ENCODE peak calls at places on chromosome 3, in six cellular contexts. E, L, M, D, A and X are unnamed samples.

GRCh38 chr3:179760944-179761343 is 108.1 kb downstream of the USP13 start:
- DNase-seq in E (no peak), L (no peak), M (peak; percentile 57), D (no peak), A (no peak), X (no peak)

GRCh38 chr3:134974621-134975020 is 179.6 kb downstream of the EPHB1 start:
- DNase-seq in E (no peak), L (no peak), M (no peak), D (no peak), A (no peak), X (peak; percentile 30)

GRCh38 chr3:76083992-76084391 is 298.6 kb upstream of the ZNF717 start:
- DNase-seq in E (peak; percentile 33), L (no peak), M (peak; percentile 0), D (no peak), A (no peak), X (no peak)

GRCh38 chr3:194775731-194776130 is 90.0 kb downstream of the FAM43A start:
- DNase-seq in E (no peak), L (no peak), M (no peak), D (no peak), A (no peak), X (no peak)

GRCh38 chr3:2823437-2824211 is 286.6 kb downstream of the IL5RA start:
- DNase-seq in E (no peak), L (no peak), M (no peak), D (no peak), A (no peak), X (no peak)

GRCh38 chr3:182925330-182925943 is 54.9 kb downstream of the DCUN1D1 start:
- DNase-seq in E (peak; percentile 40), L (no peak), M (peak; percentile 28), D (no peak), A (no peak), X (peak; percentile 12)

GRCh38 chr3:152550284-152550683 is 281.6 kb downstream of the MBNL1 start:
- DNase-seq in E (no peak), L (no peak), M (no peak), D (no peak), A (no peak), X (no peak)

GRCh38 chr3:193903257-193903807 is 232.6 kb upstream of the HES1 start:
- DNase-seq in E (no peak), L (no peak), M (no peak), D (no peak), A (no peak), X (no peak)

GRCh38 chr3:141498592-141499223 is 11.9 kb downstream of the RASA2 start:
- DNase-seq in E (no peak), L (peak; percentile 78), M (no peak), D (peak; percentile 70), A (no peak), X (no peak)

GRCh38 chr3:188821998-188822397 is 349.8 kb upstream of the TPRG1 start:
- DNase-seq in E (no peak), L (no peak), M (no peak), D (no peak), A (no peak), X (no peak)

GRCh38 chr3:15659254-15659975 is 57.9 kb downstream of the BTD start:
- DNase-seq in E (no peak), L (no peak), M (no peak), D (no peak), A (no peak), X (peak; percentile 40)

GRCh38 chr3:111967651-111968274 is 11.1 kb upstream of the ABHD10 start:
- DNase-seq in E (peak; percentile 59), L (peak; percentile 74), M (peak; percentile 50), D (peak; percentile 29), A (peak; percentile 84), X (peak; percentile 82)

GRCh38 chr3:120203016-120203415 is 82.0 kb downstream of the GPR156 start:
- DNase-seq in E (peak; percentile 89), L (no peak), M (peak; percentile 31), D (no peak), A (no peak), X (peak; percentile 98)

GRCh38 chr3:126907557-126907956 is 75.4 kb upstream of the PLXNA1 start:
- DNase-seq in E (no peak), L (no peak), M (no peak), D (no peak), A (no peak), X (peak; percentile 45)

GRCh38 chr3:87468235-87468634 is 191.9 kb upstream of the POU1F1 start:
- DNase-seq in E (no peak), L (no peak), M (no peak), D (no peak), A (no peak), X (no peak)

GRCh38 chr3:144629413-144629812 is 657.8 kb downstream of the DIPK2A start:
- DNase-seq in E (no peak), L (no peak), M (no peak), D (no peak), A (no peak), X (no peak)